ENCODE peak calls at places on chromosome 17, in six cellular contexts. U, R, A, W, D and T are unnamed samples.

GRCh38 chr17:69300222-69300621 is 26.7 kb downstream of the ABCA5 start:
- DNase-seq in W (no peak), A (no peak), U (no peak), R (no peak), D (no peak), T (no peak)

GRCh38 chr17:64005734-64006167 is 7.6 kb downstream of the PRR29 start:
- DNase-seq in D (peak), A (no peak), R (peak), W (no peak), U (no peak), T (no peak)

GRCh38 chr17:76048711-76049110 is 21.6 kb upstream of the EVPL start:
- DNase-seq in D (no peak), R (no peak), U (no peak), W (no peak), A (no peak), T (no peak)

GRCh38 chr17:34711646-34712045 is 132.3 kb downstream of the TMEM132E start:
- DNase-seq in U (no peak), D (no peak), R (no peak), A (no peak), W (no peak), T (no peak)

GRCh38 chr17:63276376-63276775 is 169.7 kb downstream of the CYB561 start:
- DNase-seq in A (no peak), R (no peak), W (no peak), D (no peak), U (no peak), T (no peak)

GRCh38 chr17:35372846-35373531 is 432 bp downstream of the SLFN11 start:
- DNase-seq in U (no peak), R (peak), A (no peak), W (no peak), D (no peak), T (peak)

GRCh38 chr17:72004476-72005331 is 116.1 kb upstream of the SOX9 start:
- DNase-seq in R (no peak), U (no peak), W (peak), A (no peak), D (no peak), T (no peak)

GRCh38 chr17:65550075-65550635 is 11.3 kb downstream of the AXIN2 start:
- DNase-seq in A (no peak), U (no peak), W (no peak), R (no peak), D (no peak), T (no peak)

GRCh38 chr17:40351185-40352043 is 13.1 kb downstream of the GJD3 start:
- DNase-seq in U (no peak), A (no peak), R (no peak), W (no peak), D (no peak), T (no peak)

GRCh38 chr17:64504769-64505319 is 1.2 kb downstream of the DDX5 start:
- DNase-seq in R (no peak), W (no peak), U (no peak), D (peak), A (no peak), T (no peak)

GRCh38 chr17:17570207-17570797 is 21.2 kb downstream of the PEMT start:
- DNase-seq in U (peak), A (no peak), D (peak), W (no peak), R (no peak), T (no peak)

GRCh38 chr17:2711608-2712299 is at the start of gene CLUH:
- DNase-seq in W (peak), R (peak), A (peak), U (peak), D (peak), T (peak)
- TF ChIP-seq POLR2A in W (peak), R (peak), A (peak), U (peak), D (peak), T (peak)

GRCh38 chr17:81026266-81027036 is 8.5 kb upstream of the BAIAP2 start:
- DNase-seq in A (no peak), R (no peak), W (no peak), D (no peak), U (no peak), T (peak)

GRCh38 chr17:81027591-81028505 is 7.1 kb upstream of the BAIAP2 start:
- DNase-seq in U (no peak), R (peak), A (no peak), W (no peak), D (no peak), T (peak)

GRCh38 chr17:81025065-81025751 is 9.7 kb upstream of the BAIAP2 start:
- DNase-seq in R (no peak), A (no peak), D (no peak), U (no peak), W (no peak), T (peak)

GRCh38 chr17:81027038-81027437 is 7.9 kb upstream of the BAIAP2 start:
- DNase-seq in D (no peak), A (no peak), U (no peak), R (no peak), W (no peak), T (no peak)

GRCh38 chr17:81025756-81026155 is 9.2 kb upstream of the BAIAP2 start:
- DNase-seq in U (no peak), A (no peak), D (no peak), W (no peak), R (no peak), T (peak)
- TF ChIP-seq TAF1 in U (no peak), A (no peak), D (no peak), W (no peak), R (no peak), T (no peak)

GRCh38 chr17:4735825-4736651 is 3.6 kb upstream of the ZMYND15 start:
- DNase-seq in U (no peak), A (no peak), W (no peak), D (no peak), R (no peak), T (no peak)
- TF ChIP-seq POLR2AphosphoS5 in U (no peak), A (no peak), W (no peak), D (no peak), R (no peak), T (no peak)

GRCh38 chr17:5762191-5762590 is 177.9 kb upstream of the NLRP1 start:
- DNase-seq in U (no peak), A (no peak), D (no peak), R (no peak), W (no peak), T (no peak)
- TF ChIP-seq POLR2A in U (no peak), A (no peak), D (no peak), R (no peak), W (no peak), T (no peak)

DNA sequence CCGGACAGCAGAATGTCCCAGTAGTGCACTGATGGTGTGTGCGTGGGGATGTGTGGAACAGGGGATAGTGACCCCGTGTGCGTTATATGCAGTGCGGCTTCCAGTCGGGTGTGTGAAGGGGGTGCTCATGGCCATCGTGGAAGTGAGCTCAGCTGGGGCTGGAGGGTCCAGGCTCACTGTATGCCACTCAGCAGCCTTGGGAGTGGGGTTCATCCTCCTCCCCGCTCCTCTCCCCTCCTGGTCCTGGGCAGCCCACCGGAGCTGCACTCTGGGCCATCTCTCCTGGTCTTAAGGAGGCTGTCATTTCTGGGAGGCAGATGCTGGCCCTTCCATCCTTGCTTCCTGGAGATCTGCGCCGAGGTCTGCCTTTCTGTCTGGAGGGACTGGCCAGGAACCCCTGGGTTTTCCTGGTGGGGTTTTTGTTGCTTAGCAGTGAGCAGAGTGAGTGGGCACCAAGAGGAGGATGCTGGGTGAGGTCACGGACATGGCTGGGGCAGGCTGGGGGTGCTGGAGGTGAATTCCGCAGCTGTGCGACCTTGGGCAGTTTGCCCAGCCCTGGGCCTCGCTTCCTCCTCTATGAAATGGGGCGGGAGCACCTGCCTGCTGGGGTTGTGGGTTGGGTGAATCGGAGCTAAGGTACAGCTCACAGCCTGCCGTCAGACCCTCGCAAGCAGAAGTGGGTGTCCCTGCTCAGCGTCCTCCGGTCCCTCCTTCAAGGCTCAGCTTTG is 164.1 kb downstream of the SEC14L1 start:
- DNase-seq in W (no peak), A (no peak), D (peak), U (no peak), R (no peak), T (no peak)
- TF ChIP-seq TAF1 in W (no peak), A (no peak), D (no peak), U (no peak), R (no peak), T (no peak)

GRCh38 chr17:30454635-30455034 is 22.6 kb upstream of the GOSR1 start:
- DNase-seq in W (no peak), D (no peak), A (no peak), R (no peak), U (no peak), T (no peak)

GRCh38 chr17:30449480-30449879 is 27.7 kb upstream of the GOSR1 start:
- DNase-seq in D (no peak), A (no peak), R (no peak), U (no peak), W (no peak), T (no peak)

DNA sequence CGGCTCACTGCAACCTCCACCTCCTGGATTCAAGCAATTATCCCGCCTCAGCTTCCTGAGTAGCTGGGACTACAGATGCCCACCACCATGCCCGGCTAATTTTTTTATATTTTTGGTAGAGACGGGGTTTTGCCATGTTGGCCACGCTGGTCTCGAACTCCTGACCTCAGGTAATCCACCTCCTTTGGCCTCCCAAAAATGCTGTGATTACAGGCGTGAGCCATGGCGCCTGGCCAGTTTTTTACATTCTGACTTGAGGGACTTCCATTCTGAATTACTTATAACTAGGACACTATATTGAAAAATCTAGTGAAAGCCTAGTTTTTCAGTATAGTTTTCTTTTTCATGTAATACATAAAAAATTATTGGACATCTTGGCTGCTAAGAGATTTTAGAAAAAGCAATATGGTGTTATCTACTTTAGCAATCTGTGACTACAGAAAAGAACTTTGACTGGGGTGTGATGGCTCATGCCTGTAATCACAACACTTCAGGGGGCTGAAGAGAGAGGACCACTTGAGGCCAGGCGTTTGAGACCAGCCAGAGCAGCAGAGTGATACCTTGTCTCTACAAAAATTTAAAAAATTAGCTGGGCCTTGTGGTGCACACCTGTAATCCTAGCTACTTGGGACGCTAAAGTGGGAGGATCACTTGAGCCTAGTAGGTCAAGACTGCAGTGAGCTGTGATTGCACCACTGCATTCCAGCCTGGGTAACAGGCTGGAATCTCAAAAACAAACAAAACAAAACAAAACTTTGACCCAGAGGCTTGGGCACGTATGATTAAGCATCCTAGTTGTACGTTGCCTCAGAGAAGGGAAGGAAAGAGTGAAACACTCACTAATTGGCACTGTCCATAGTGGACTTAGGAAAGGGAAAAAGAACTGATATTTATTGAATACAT is 26.8 kb upstream of the GOSR1 start:
- DNase-seq in U (no peak), R (no peak), A (no peak), W (no peak), D (peak), T (no peak)
- TF ChIP-seq POLR2AphosphoS5 in U (no peak), R (no peak), A (no peak), W (no peak), D (no peak), T (no peak)

DNA sequence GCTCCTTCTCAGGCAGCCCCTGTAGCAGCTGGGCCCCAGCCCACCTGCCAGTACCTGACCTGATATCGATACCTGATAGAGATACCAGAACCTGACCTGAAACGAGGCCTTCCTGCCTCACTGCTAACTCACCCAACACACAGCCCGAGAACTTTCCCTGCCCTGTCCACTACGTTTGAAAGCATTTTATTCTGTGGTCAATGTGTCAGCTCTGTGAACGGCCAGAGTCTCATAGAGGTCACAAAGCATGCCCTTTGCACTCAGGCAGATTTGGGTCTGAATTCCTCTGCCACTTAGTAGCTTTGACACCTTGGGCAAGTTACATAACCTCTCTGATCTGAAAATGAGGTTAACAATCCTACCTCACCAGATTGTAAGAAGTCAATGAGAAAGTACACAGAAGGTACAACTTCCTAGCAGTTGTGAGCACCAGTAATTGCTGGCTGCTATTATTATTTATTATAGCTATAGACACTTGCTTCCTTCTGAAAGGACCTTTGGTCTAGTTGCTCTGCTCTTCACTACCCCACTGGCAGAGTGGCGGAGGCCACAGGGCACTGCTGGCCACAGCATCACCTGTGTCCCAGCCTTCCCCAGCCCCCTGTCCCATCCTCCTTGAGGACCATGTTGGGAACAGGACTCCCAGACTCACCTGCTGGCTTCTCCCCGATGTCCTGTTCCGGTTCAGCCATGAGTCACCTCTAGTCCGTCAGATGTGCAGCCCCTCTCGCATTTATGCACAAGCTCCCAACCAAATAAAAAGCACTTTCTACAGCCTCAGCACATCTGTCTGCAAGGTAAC is 895 bp downstream of the ANKRD40CL start:
- DNase-seq in W (no peak), R (no peak), A (no peak), U (peak), D (peak), T (no peak)
- TF ChIP-seq POLR2A in W (no peak), R (no peak), A (no peak), U (no peak), D (no peak), T (no peak)

GRCh38 chr17:4256952-4257351 is 6.8 kb downstream of the ANKFY1 start:
- DNase-seq in U (no peak), A (no peak), R (no peak), W (no peak), D (no peak), T (no peak)
- TF ChIP-seq TAF1 in U (no peak), A (no peak), R (no peak), W (no peak), D (no peak), T (no peak)

DNA sequence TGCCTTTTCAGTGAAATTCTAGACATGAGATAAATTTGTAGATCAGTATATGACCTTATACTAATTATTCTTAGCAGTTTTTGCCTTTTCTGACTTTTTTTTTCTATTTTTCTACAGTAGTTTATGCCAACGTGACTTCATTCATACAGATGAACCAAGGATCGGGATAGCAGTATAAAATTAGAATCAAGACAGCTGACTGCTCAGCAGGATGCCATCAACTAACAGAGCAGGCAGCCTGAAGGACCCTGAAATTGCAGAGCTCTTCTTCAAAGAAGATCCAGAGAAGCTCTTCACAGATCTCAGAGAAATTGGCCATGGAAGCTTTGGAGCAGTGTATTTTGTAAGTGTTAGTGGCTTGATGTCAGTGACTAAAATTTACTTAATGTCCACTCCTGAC is 61.2 kb downstream of the TAOK1 start:
- DNase-seq in A (no peak), W (no peak), R (no peak), D (no peak), U (no peak), T (no peak)
- TF ChIP-seq POLR2AphosphoS5 in A (no peak), W (no peak), R (no peak), D (no peak), U (no peak), T (no peak)

GRCh38 chr17:9900019-9900594 is 5.0 kb downstream of the RCVRN start:
- DNase-seq in D (no peak), U (no peak), W (no peak), A (no peak), R (no peak), T (no peak)

GRCh38 chr17:9900744-9901143 is 4.3 kb downstream of the RCVRN start:
- DNase-seq in R (no peak), U (no peak), D (no peak), W (no peak), A (no peak), T (no peak)

GRCh38 chr17:9904277-9905077 is 594 bp downstream of the RCVRN start:
- DNase-seq in R (no peak), A (no peak), U (no peak), D (no peak), W (no peak), T (no peak)

GRCh38 chr17:9899280-9900018 is 5.6 kb downstream of the RCVRN start:
- DNase-seq in A (no peak), W (no peak), D (no peak), R (no peak), U (no peak), T (no peak)

GRCh38 chr17:9902116-9902515 is 3.0 kb downstream of the RCVRN start:
- DNase-seq in W (no peak), U (no peak), R (no peak), D (no peak), A (no peak), T (no peak)
- TF ChIP-seq POLR2A in W (no peak), U (no peak), R (no peak), D (no peak), A (no peak), T (no peak)